ENCODE peak calls at places on chromosomes 12 and 14, in eight cellular contexts. One of them, this sample, is unnamed.

GRCh38 chr12:63965936-63966602 is 121.6 kb downstream of the SRGAP1 start:
- DNase-seq in HuH-7.5: no peak
- DNase-seq in anterior cingulate cortex: no peak
- DNase-seq in activated CD8-positive, alpha-beta memory T cell treated with anti-CD3 and anti-CD28 coated beads for 4 hours: no peak
- DNase-seq in tibial artery: no peak
- DNase-seq in Caki2: no peak
- DNase-seq in GM12891: no peak
- DNase-seq in HTR-8/SVneo: no peak
- DNase-seq in this sample: no peak

GRCh38 chr12:123983822-123984485 is 10.9 kb downstream of the ZNF664 start:
- DNase-seq in HuH-7.5: no peak
- DNase-seq in anterior cingulate cortex: peak
- DNase-seq in activated CD8-positive, alpha-beta memory T cell treated with anti-CD3 and anti-CD28 coated beads for 4 hours: peak
- DNase-seq in tibial artery: peak
- DNase-seq in Caki2: peak
- DNase-seq in GM12891: no peak
- DNase-seq in HTR-8/SVneo: peak
- DNase-seq in this sample: peak

GRCh38 chr14:103879570-103880333 is 32.4 kb upstream of the PPP1R13B start:
- DNase-seq in HuH-7.5: peak
- DNase-seq in anterior cingulate cortex: no peak
- DNase-seq in activated CD8-positive, alpha-beta memory T cell treated with anti-CD3 and anti-CD28 coated beads for 4 hours: no peak
- DNase-seq in tibial artery: no peak
- DNase-seq in Caki2: peak
- DNase-seq in GM12891: no peak
- DNase-seq in HTR-8/SVneo: no peak
- DNase-seq in this sample: no peak

GRCh38 chr12:117356048-117356447 is 5.4 kb downstream of the NOS1 start:
- DNase-seq in HuH-7.5: no peak
- DNase-seq in anterior cingulate cortex: no peak
- DNase-seq in activated CD8-positive, alpha-beta memory T cell treated with anti-CD3 and anti-CD28 coated beads for 4 hours: no peak
- DNase-seq in tibial artery: no peak
- DNase-seq in Caki2: no peak
- DNase-seq in GM12891: no peak
- DNase-seq in HTR-8/SVneo: no peak
- DNase-seq in this sample: no peak

GRCh38 chr12:132827763-132828703 is 636 bp downstream of the GOLGA3 start:
- DNase-seq in HuH-7.5: peak
- DNase-seq in anterior cingulate cortex: no peak
- DNase-seq in activated CD8-positive, alpha-beta memory T cell treated with anti-CD3 and anti-CD28 coated beads for 4 hours: no peak
- DNase-seq in tibial artery: peak
- DNase-seq in Caki2: peak
- DNase-seq in GM12891: no peak
- DNase-seq in HTR-8/SVneo: peak
- DNase-seq in this sample: no peak

GRCh38 chr14:89308232-89308959 is 108.6 kb downstream of the FOXN3 start:
- DNase-seq in HuH-7.5: no peak
- DNase-seq in anterior cingulate cortex: no peak
- DNase-seq in activated CD8-positive, alpha-beta memory T cell treated with anti-CD3 and anti-CD28 coated beads for 4 hours: no peak
- DNase-seq in tibial artery: no peak
- DNase-seq in Caki2: no peak
- DNase-seq in GM12891: no peak
- DNase-seq in HTR-8/SVneo: no peak
- DNase-seq in this sample: no peak

GRCh38 chr14:102335163-102335562 is 15.6 kb downstream of the ZNF839 start:
- DNase-seq in HuH-7.5: no peak
- DNase-seq in anterior cingulate cortex: no peak
- DNase-seq in activated CD8-positive, alpha-beta memory T cell treated with anti-CD3 and anti-CD28 coated beads for 4 hours: no peak
- DNase-seq in tibial artery: no peak
- DNase-seq in Caki2: no peak
- DNase-seq in GM12891: no peak
- DNase-seq in HTR-8/SVneo: no peak
- DNase-seq in this sample: no peak

GRCh38 chr12:75048763-75049162 is 160.9 kb downstream of the KCNC2 start:
- DNase-seq in HuH-7.5: no peak
- DNase-seq in anterior cingulate cortex: no peak
- DNase-seq in activated CD8-positive, alpha-beta memory T cell treated with anti-CD3 and anti-CD28 coated beads for 4 hours: no peak
- DNase-seq in tibial artery: no peak
- DNase-seq in Caki2: no peak
- DNase-seq in GM12891: no peak
- DNase-seq in HTR-8/SVneo: no peak
- DNase-seq in this sample: no peak

This sample was measured in activated T-helper 1 cell treated with anti-CD3 and anti-CD28 coated beads, Interleukin-12 subunit alpha, Interleukin-12 subunit beta, Interleukin-2, Interleukin-4 antibody, amounts not matched to agents 30 ng/mL and 10 ng/mL and 1 ng/mL, durations not matched to agents 14 hours and 24 hours and 36 hours.